ENCODE peak calls at places on chromosomes 3 and 15, in five cellular contexts. One of them, this sample, is unnamed.
A peak's percentile ranks its signal among the peaks of the same experiment; 100 is the strongest.

GRCh38 chr15:62306851-62307504 is 141.9 kb upstream of the C2CD4B start:
- DNase-seq in activated naive CD4-positive, alpha-beta T cell treated with anti-CD3 and anti-CD28 coated beads, Interleukin-2, amount 10 ng/mL, durations not matched to agents 7 days and 5 days: no peak
- DNase-seq in right lobe of liver: peak; percentile 66
- DNase-seq in fibroblast of the aortic adventitia: peak; percentile 84
- DNase-seq in RWPE1: peak; percentile 71
- DNase-seq in this sample: peak; percentile 54

GRCh38 chr3:159191454-159191853 is 389.6 kb downstream of the MFSD1 start:
- DNase-seq in activated naive CD4-positive, alpha-beta T cell treated with anti-CD3 and anti-CD28 coated beads, Interleukin-2, amount 10 ng/mL, durations not matched to agents 7 days and 5 days: no peak
- DNase-seq in right lobe of liver: no peak
- DNase-seq in fibroblast of the aortic adventitia: peak; percentile 89
- DNase-seq in RWPE1: peak; percentile 13
- DNase-seq in this sample: no peak

GRCh38 chr3:147007736-147008245 is 398.6 kb downstream of the ZIC4 start:
- DNase-seq in activated naive CD4-positive, alpha-beta T cell treated with anti-CD3 and anti-CD28 coated beads, Interleukin-2, amount 10 ng/mL, durations not matched to agents 7 days and 5 days: no peak
- DNase-seq in right lobe of liver: no peak
- DNase-seq in fibroblast of the aortic adventitia: no peak
- DNase-seq in RWPE1: no peak
- DNase-seq in this sample: no peak

GRCh38 chr15:82549199-82549665 is 9.0 kb upstream of the RPS17 start:
- DNase-seq in activated naive CD4-positive, alpha-beta T cell treated with anti-CD3 and anti-CD28 coated beads, Interleukin-2, amount 10 ng/mL, durations not matched to agents 7 days and 5 days: no peak
- DNase-seq in right lobe of liver: no peak
- DNase-seq in fibroblast of the aortic adventitia: no peak
- DNase-seq in RWPE1: no peak
- DNase-seq in this sample: no peak

GRCh38 chr15:25242957-25243799 is 195.6 kb downstream of the UBE3A start:
- DNase-seq in activated naive CD4-positive, alpha-beta T cell treated with anti-CD3 and anti-CD28 coated beads, Interleukin-2, amount 10 ng/mL, durations not matched to agents 7 days and 5 days: no peak
- DNase-seq in right lobe of liver: peak; percentile 43
- DNase-seq in fibroblast of the aortic adventitia: no peak
- DNase-seq in RWPE1: no peak
- DNase-seq in this sample: no peak

GRCh38 chr3:54897028-54897711 is 30.7 kb downstream of the LRTM1 start:
- DNase-seq in activated naive CD4-positive, alpha-beta T cell treated with anti-CD3 and anti-CD28 coated beads, Interleukin-2, amount 10 ng/mL, durations not matched to agents 7 days and 5 days: no peak
- DNase-seq in right lobe of liver: no peak
- DNase-seq in fibroblast of the aortic adventitia: peak; percentile 75
- DNase-seq in RWPE1: no peak
- DNase-seq in this sample: no peak

GRCh38 chr3:137845161-137845560 is 81.0 kb downstream of the SOX14 start:
- DNase-seq in activated naive CD4-positive, alpha-beta T cell treated with anti-CD3 and anti-CD28 coated beads, Interleukin-2, amount 10 ng/mL, durations not matched to agents 7 days and 5 days: no peak
- DNase-seq in right lobe of liver: no peak
- DNase-seq in fibroblast of the aortic adventitia: no peak
- DNase-seq in RWPE1: no peak
- DNase-seq in this sample: no peak

GRCh38 chr15:78065284-78065872 is 12.1 kb downstream of the TBC1D2B start:
- DNase-seq in activated naive CD4-positive, alpha-beta T cell treated with anti-CD3 and anti-CD28 coated beads, Interleukin-2, amount 10 ng/mL, durations not matched to agents 7 days and 5 days: no peak
- DNase-seq in right lobe of liver: peak; percentile 84
- DNase-seq in fibroblast of the aortic adventitia: peak; percentile 97
- DNase-seq in RWPE1: peak; percentile 68
- DNase-seq in this sample: peak; percentile 75

This sample was measured in ureter.